ENCODE peak calls at places on chromosome 14, in four cellular contexts. S is K562, X is HepG2, H is GM12878. Q is an unnamed sample.

GRCh38 chr14:101979666-101980065 is 15.3 kb downstream of the DYNC1H1 start:
- DNase-seq in S (no peak), X (no peak), H (no peak), Q (no peak)

GRCh38 chr14:35825968-35826217 is 245 bp upstream of the BRMS1L start:
- DNase-seq in S (no peak), X (no peak), H (no peak), Q (no peak)

GRCh38 chr14:64444984-64445845 is 20.1 kb upstream of the AKAP5 start:
- DNase-seq in S (peak; percentile 16), X (no peak), H (peak; percentile 84), Q (no peak)

GRCh38 chr14:55430024-55430690 is 10.3 kb downstream of the TBPL2 start:
- DNase-seq in S (peak; percentile 72), X (peak; percentile 64), H (no peak), Q (peak; percentile 44)

GRCh38 chr14:93045211-93045674 is 70.5 kb downstream of the ITPK1 start:
- DNase-seq in S (peak; percentile 35), X (peak; percentile 65), H (no peak), Q (no peak)

GRCh38 chr14:35789651-35790050 is 19.4 kb downstream of the RALGAPA1 start:
- DNase-seq in S (no peak), X (no peak), H (no peak), Q (no peak)

GRCh38 chr14:59394268-59394667 is 70.9 kb downstream of the GPR135 start:
- DNase-seq in S (no peak), X (no peak), H (no peak), Q (no peak)

GRCh38 chr14:78836777-78837176 is 666.6 kb downstream of the NRXN3 start:
- DNase-seq in S (peak; percentile 53), X (peak; percentile 37), H (peak; percentile 17), Q (peak; percentile 63)

DNA sequence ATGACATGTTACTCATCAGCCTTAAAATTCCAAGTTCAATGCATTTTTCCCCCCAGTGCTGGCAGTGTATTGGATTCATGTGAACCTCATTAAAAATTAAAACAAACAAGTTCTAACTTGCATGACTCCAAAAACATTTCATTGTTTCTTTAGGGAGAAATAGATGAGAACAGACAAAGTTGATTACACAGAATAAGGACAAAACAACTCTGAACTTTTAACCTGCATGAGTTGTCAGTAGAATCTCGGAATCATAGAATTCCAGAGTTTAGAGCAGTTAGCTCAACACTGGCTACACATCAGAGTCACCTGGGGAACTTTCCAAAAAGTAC is 127.5 kb downstream of the TMX1 start:
- DNase-seq in S (no peak), X (no peak), H (no peak), Q (no peak)
- TF ChIP-seq TARDBP in S (no peak), X (no peak), H (no peak), Q (no peak)

GRCh38 chr14:105071942-105072341 is 6.7 kb upstream of the GPR132 start:
- DNase-seq in S (no peak), X (no peak), H (no peak), Q (no peak)
- TF ChIP-seq SP1 in S (no peak), X (no peak), H (no peak), Q (no peak)

DNA sequence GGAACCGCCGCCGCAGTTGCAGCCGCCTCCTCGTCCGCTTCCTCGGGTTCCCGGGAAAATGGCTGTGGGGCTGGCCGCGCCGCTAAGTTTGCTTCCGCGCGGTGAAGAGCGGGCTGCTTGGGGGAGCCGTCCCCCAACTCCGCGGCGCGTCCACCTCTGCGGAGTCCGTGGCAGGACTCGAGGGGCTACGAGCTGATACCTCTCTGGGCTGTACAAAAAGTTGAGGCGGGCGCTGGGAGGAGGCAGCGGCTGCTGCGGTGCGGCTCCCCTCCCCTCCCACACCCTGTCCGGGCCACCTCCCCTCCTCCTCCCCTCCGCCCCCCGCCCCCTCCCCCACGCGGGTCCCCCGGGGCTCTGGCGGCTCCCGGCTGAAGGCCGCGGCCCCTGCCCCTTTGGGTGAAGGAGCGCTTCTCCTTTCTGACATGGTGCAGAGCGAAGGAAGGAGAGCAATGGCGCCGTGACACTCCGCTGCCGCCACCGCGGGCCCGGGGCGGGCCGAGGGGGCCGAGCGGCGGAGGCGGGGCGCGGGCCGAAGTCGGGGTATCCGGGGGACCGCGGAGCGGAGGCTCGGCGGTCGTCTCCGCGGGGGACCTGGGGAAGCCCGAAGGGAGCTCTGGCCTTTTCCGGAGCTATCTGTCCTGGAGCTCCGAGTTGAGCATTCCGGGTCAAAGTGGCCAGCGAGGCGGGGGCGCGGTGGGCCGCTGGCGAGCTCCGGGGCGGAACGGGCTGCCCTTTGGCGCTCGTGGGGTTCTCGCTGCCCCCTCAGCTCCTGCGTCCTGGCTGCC is 717 bp downstream of the ARID4A start:
- DNase-seq in S (peak; percentile 31), X (no peak), H (no peak), Q (peak; percentile 23)
- TF ChIP-seq FOXM1 in S (no peak), X (no peak), H (no peak), Q (no peak)

GRCh38 chr14:103624860-103625259 is 4.2 kb upstream of the KLC1 start:
- DNase-seq in S (peak; percentile 36), X (peak; percentile 46), H (no peak), Q (no peak)
- TF ChIP-seq TARDBP in S (no peak), X (no peak), H (no peak), Q (no peak)

DNA sequence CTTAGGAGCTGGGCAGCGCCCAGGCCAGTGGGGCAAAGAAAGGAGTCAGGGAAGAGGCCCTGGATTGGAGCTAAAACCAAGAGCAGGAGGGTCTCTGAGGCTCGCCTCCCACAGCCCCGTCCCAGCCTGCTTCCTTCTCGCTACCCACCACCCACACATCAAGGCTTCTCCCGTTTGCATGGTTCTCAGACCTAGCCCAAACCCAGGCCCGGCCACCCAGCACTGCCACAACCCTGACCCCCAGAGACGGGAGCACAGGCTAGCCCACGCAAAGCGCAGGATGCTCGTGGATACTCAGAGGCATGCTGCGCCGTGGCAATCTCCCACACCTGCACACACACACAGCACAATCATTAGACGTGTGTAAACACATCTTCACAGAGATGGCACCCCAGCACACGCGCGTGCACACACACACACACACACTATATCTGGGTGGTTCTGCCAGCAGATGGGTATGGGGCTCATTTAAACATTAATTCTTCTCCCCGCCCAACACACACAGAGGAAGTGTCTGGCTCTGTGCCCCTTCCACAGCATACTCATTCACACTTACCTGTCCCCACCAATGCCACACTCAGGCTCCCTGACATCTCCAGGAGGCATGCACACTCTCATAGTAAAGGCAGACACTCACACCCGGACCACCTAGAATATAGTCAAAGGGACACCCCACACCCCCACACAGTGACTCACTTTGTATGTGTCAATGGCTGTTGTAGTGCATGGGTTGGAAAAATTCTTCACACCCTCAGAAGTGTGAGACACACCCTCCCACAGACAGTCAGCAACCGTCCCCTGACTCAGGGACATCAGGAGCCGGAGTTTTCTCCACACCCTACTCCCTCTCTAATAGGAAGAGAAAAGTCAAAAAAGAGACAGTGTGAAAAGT is 1.1 kb downstream of the CARMIL3 start:
- DNase-seq in S (peak; percentile 15), X (no peak), H (no peak), Q (no peak)
- TF ChIP-seq SP1 in S (no peak), X (no peak), H (no peak), Q (no peak)

DNA sequence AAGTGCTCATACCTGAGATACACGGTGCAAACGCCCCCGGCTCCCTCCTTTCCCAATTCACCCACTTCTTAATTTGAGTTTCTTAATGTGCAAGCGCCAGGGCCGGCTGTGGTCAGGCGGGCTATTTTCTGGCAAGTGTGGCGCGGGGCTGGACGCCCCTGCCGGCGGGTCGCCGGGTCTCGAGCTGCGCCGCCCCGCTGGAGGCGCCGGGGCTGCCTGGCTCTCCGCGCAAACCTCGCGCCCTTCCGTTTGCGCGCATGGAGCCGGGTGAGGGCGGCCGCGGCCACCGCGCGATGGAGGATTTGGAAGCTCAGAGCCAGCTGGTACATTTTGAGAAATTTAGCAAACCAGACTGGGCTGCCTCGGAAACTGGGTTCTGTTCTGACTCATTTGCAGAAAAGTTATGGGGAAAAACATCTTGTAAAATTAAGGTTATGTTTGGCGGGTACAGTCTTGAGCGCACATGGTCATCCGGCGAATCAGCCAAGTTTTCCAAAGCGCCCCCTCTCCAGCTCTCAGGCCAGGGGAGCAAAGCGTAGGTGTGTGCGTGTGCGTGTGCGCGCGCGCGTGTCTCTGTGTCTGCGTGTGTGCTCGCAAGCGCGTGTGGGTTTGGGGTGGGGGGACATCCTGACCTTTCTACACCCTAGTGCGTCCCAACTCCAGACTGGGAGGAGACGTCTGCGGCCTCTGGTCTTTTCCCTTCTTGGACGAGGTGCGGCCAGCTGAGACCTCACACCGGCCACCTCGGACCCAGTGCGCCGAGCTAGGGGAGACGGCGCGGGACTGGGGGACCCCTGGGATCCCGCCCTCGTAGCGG is 6.5 kb upstream of the OTX2 start:
- DNase-seq in S (no peak), X (no peak), H (no peak), Q (no peak)
- TF ChIP-seq FOXM1 in S (no peak), X (no peak), H (no peak), Q (no peak)

DNA sequence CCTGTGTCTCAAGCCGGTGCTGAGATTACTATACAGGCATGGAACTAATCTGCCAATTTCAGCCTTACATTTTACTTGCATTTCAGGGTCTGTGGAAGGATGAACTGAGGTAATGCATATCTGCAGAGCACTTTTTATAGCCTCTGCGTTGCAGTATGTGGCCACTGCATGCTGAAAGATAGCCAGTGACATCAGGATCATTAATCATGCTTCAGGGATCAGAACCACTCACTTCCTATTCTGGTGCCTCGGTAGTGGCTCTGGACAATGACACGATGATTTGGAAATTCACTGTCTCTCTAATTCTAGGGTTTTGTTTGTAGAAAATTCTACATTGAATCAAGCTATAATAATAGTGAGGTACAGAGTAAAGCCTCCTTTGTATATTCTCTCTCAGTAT is 554.2 kb upstream of the MIS18BP1 start:
- DNase-seq in S (no peak), X (no peak), H (no peak), Q (no peak)
- TF ChIP-seq TARDBP in S (no peak), X (no peak), H (no peak), Q (no peak)

GRCh38 chr14:53723221-53723620 is 233.4 kb downstream of the BMP4 start:
- DNase-seq in S (no peak), X (no peak), H (no peak), Q (no peak)
- TF ChIP-seq SP1 in S (no peak), X (no peak), H (no peak), Q (no peak)

GRCh38 chr14:98984027-98984718 is 287.8 kb downstream of the BCL11B start:
- DNase-seq in S (no peak), X (no peak), H (no peak), Q (no peak)

GRCh38 chr14:98984719-98985041 is 287.3 kb downstream of the BCL11B start:
- DNase-seq in S (peak; percentile 29), X (no peak), H (no peak), Q (no peak)
- TF ChIP-seq FOXM1 in S (no peak), X (no peak), H (no peak), Q (no peak)

DNA sequence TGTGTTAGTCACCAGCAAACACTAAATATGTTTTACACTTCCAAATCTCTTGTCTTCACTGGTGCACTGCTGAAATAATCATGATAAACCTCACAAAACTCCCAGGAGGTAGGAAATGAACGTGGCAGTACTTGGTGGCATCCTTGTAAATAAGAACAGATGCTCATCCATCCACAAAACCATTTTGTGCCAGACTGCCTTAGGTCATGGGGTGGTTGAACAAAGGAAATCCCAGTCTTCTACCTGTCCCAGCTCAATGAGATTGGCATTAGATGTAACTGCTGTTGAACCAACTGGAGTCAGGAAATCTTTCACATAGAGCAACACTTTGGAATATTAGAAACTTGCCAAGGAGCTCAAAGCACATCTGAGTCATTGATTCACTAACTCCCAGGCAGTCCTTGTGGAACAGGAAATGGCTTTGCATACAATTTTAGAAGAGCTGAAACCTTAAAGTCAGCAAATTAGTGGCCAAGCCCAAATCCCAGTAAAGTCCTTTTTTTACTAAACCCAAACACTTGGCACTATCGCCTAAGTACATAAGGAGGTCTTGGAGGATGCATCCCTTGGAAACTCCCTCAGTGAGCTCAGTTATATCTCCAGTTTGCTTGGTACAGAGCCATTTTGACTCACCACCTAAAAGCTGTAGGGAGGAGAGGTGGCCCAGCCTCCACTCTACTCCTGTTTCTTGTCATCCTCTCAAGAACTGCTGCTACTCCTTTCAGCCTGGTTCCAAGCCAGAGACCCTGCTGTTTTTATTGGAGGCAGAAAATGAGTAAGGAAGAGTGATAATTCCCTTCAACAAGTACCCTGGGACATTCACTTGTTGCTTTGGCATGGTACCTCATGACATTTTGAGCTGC is 208.0 kb downstream of the NOVA1 start:
- DNase-seq in S (no peak), X (no peak), H (no peak), Q (peak; percentile 23)
- TF ChIP-seq TARDBP in S (no peak), X (no peak), H (no peak), Q (no peak)